ENCODE peak calls at places on chromosome 1, in six cellular contexts. One of them, this sample, is unnamed.

GRCh38 chr1:100100202-100100601 is 32.5 kb downstream of the SASS6 start:
- DNase-seq in GM13977: no peak
- DNase-seq in heart right ventricle: no peak
- DNase-seq in uterus: no peak
- DNase-seq in epithelial cell of esophagus: no peak
- DNase-seq in suprapubic skin: no peak
- DNase-seq in this sample: no peak

GRCh38 chr1:32336963-32337675 is 1.1 kb upstream of the MARCKSL1 start:
- DNase-seq in epithelial cell of esophagus: peak; percentile 46
- DNase-seq in heart right ventricle: peak; percentile 52
- DNase-seq in suprapubic skin: no peak
- DNase-seq in uterus: peak; percentile 30
- DNase-seq in GM13977: peak; percentile 78
- DNase-seq in this sample: no peak

GRCh38 chr1:202725541-202725940 is 15.3 kb upstream of the SYT2 start:
- DNase-seq in heart right ventricle: no peak
- DNase-seq in GM13977: no peak
- DNase-seq in suprapubic skin: no peak
- DNase-seq in epithelial cell of esophagus: no peak
- DNase-seq in uterus: no peak
- DNase-seq in this sample: no peak

GRCh38 chr1:178126790-178127189 is 32.9 kb downstream of the RASAL2 start:
- DNase-seq in epithelial cell of esophagus: peak; percentile 96
- DNase-seq in GM13977: no peak
- DNase-seq in heart right ventricle: no peak
- DNase-seq in uterus: no peak
- DNase-seq in suprapubic skin: no peak
- DNase-seq in this sample: no peak

GRCh38 chr1:228920791-228921190 is 185.5 kb downstream of the RHOU start:
- DNase-seq in uterus: no peak
- DNase-seq in heart right ventricle: no peak
- DNase-seq in suprapubic skin: no peak
- DNase-seq in epithelial cell of esophagus: no peak
- DNase-seq in GM13977: no peak
- DNase-seq in this sample: no peak

GRCh38 chr1:212459656-212460055 is 26.9 kb downstream of the NENF start:
- DNase-seq in suprapubic skin: no peak
- DNase-seq in GM13977: no peak
- DNase-seq in heart right ventricle: no peak
- DNase-seq in epithelial cell of esophagus: no peak
- DNase-seq in uterus: no peak
- DNase-seq in this sample: no peak

GRCh38 chr1:6770727-6771567 is 14.3 kb upstream of the CAMTA1 start:
- DNase-seq in epithelial cell of esophagus: peak; percentile 76
- DNase-seq in uterus: peak; percentile 24
- DNase-seq in GM13977: no peak
- DNase-seq in suprapubic skin: no peak
- DNase-seq in heart right ventricle: no peak
- DNase-seq in this sample: no peak

GRCh38 chr1:107493111-107493716 is 352.4 kb downstream of the NTNG1 start:
- DNase-seq in GM13977: no peak
- DNase-seq in epithelial cell of esophagus: no peak
- DNase-seq in heart right ventricle: no peak
- DNase-seq in uterus: no peak
- DNase-seq in suprapubic skin: no peak
- DNase-seq in this sample: no peak

GRCh38 chr1:167297222-167298214 is 76.8 kb downstream of the POU2F1 start:
- DNase-seq in uterus: no peak
- DNase-seq in heart right ventricle: no peak
- DNase-seq in suprapubic skin: no peak
- DNase-seq in epithelial cell of esophagus: peak; percentile 36
- DNase-seq in GM13977: no peak
- DNase-seq in this sample: no peak

GRCh38 chr1:198387587-198387986 is 152.9 kb downstream of the ATP6V1G3 start:
- DNase-seq in heart right ventricle: no peak
- DNase-seq in suprapubic skin: no peak
- DNase-seq in epithelial cell of esophagus: no peak
- DNase-seq in uterus: no peak
- DNase-seq in GM13977: no peak
- DNase-seq in this sample: no peak

GRCh38 chr1:2530501-2531361 is 668 bp upstream of the HES5 start:
- DNase-seq in suprapubic skin: no peak
- DNase-seq in epithelial cell of esophagus: peak; percentile 62
- DNase-seq in heart right ventricle: no peak
- DNase-seq in uterus: no peak
- DNase-seq in GM13977: no peak
- DNase-seq in this sample: no peak

GRCh38 chr1:5938068-5938740 is 54.0 kb downstream of the NPHP4 start:
- DNase-seq in epithelial cell of esophagus: no peak
- DNase-seq in heart right ventricle: no peak
- DNase-seq in uterus: no peak
- DNase-seq in GM13977: no peak
- DNase-seq in suprapubic skin: peak; percentile 76
- DNase-seq in this sample: peak; percentile 51

GRCh38 chr1:17359808-17360207 is 12.2 kb upstream of the PADI6 start:
- DNase-seq in epithelial cell of esophagus: no peak
- DNase-seq in uterus: no peak
- DNase-seq in heart right ventricle: no peak
- DNase-seq in GM13977: no peak
- DNase-seq in suprapubic skin: no peak
- DNase-seq in this sample: no peak

GRCh38 chr1:37662031-37662755 is 27.5 kb upstream of the RSPO1 start:
- DNase-seq in epithelial cell of esophagus: no peak
- DNase-seq in suprapubic skin: no peak
- DNase-seq in uterus: no peak
- DNase-seq in heart right ventricle: no peak
- DNase-seq in GM13977: no peak
- DNase-seq in this sample: no peak

GRCh38 chr1:975896-976683 is 5.8 kb downstream of the PERM1 start:
- DNase-seq in suprapubic skin: no peak
- DNase-seq in uterus: peak; percentile 70
- DNase-seq in GM13977: peak; percentile 93
- DNase-seq in epithelial cell of esophagus: peak; percentile 76
- DNase-seq in heart right ventricle: peak; percentile 61
- DNase-seq in this sample: no peak

GRCh38 chr1:93500275-93500674 is 52.4 kb downstream of the FNBP1L start:
- DNase-seq in heart right ventricle: no peak
- DNase-seq in suprapubic skin: no peak
- DNase-seq in GM13977: no peak
- DNase-seq in epithelial cell of esophagus: no peak
- DNase-seq in uterus: no peak
- DNase-seq in this sample: no peak

GRCh38 chr1:183281553-183282091 is 95.6 kb downstream of the LAMC2 start:
- DNase-seq in uterus: peak; percentile 93
- DNase-seq in GM13977: peak; percentile 76
- DNase-seq in heart right ventricle: peak; percentile 89
- DNase-seq in suprapubic skin: peak; percentile 95
- DNase-seq in epithelial cell of esophagus: peak; percentile 93
- DNase-seq in this sample: peak; percentile 92

GRCh38 chr1:53511933-53512806 is 53.0 kb downstream of the DMRTB1 start:
- DNase-seq in suprapubic skin: no peak
- DNase-seq in epithelial cell of esophagus: peak; percentile 48
- DNase-seq in GM13977: no peak
- DNase-seq in uterus: no peak
- DNase-seq in heart right ventricle: peak; percentile 34
- DNase-seq in this sample: no peak

GRCh38 chr1:237901284-237901870 is 10.7 kb upstream of the ZP4 start:
- DNase-seq in suprapubic skin: no peak
- DNase-seq in uterus: no peak
- DNase-seq in GM13977: peak; percentile 27
- DNase-seq in epithelial cell of esophagus: peak; percentile 62
- DNase-seq in heart right ventricle: no peak
- DNase-seq in this sample: no peak

GRCh38 chr1:155003227-155003765 is 694 bp downstream of the ZBTB7B start:
- DNase-seq in epithelial cell of esophagus: peak; percentile 48
- DNase-seq in GM13977: no peak
- DNase-seq in suprapubic skin: no peak
- DNase-seq in uterus: peak; percentile 66
- DNase-seq in heart right ventricle: no peak
- DNase-seq in this sample: no peak

GRCh38 chr1:96698332-96698983 is 23.1 kb upstream of the PTBP2 start:
- DNase-seq in uterus: no peak
- DNase-seq in GM13977: no peak
- DNase-seq in suprapubic skin: no peak
- DNase-seq in epithelial cell of esophagus: no peak
- DNase-seq in heart right ventricle: no peak
- DNase-seq in this sample: no peak

GRCh38 chr1:17551755-17552234 is 12.3 kb downstream of the ARHGEF10L start:
- DNase-seq in heart right ventricle: no peak
- DNase-seq in uterus: no peak
- DNase-seq in suprapubic skin: no peak
- DNase-seq in GM13977: no peak
- DNase-seq in epithelial cell of esophagus: peak; percentile 38
- DNase-seq in this sample: no peak

DNA sequence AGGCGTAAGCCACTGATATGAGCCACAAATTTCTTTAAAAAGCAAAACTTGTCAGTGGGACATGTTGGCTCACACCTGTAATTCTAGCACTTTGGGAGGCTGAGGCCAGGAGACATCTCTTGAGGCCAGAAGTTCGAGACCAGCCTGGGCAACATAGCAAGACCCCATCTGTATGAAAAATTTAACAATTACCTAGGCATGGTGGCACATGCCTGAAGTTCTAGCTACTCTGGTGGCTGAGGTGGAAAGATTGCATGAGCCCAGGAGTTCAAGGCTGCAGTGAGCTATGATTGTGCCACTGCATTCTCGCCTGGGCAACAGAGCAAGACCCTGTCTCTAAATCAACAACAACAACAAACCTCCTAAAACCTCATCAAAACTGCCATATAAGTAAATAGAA is 147.6 kb upstream of the BARHL2 start:
- DNase-seq in epithelial cell of esophagus: no peak
- DNase-seq in suprapubic skin: no peak
- DNase-seq in uterus: no peak
- DNase-seq in heart right ventricle: no peak
- DNase-seq in GM13977: no peak
- DNase-seq in this sample: no peak
- TF ChIP-seq CTCF in epithelial cell of esophagus: no peak
- TF ChIP-seq CTCF in suprapubic skin: no peak
- TF ChIP-seq CTCF in uterus: no peak
- TF ChIP-seq CTCF in heart right ventricle: no peak
- TF ChIP-seq CTCF in GM13977: no peak
- TF ChIP-seq CTCF in this sample: no peak

DNA sequence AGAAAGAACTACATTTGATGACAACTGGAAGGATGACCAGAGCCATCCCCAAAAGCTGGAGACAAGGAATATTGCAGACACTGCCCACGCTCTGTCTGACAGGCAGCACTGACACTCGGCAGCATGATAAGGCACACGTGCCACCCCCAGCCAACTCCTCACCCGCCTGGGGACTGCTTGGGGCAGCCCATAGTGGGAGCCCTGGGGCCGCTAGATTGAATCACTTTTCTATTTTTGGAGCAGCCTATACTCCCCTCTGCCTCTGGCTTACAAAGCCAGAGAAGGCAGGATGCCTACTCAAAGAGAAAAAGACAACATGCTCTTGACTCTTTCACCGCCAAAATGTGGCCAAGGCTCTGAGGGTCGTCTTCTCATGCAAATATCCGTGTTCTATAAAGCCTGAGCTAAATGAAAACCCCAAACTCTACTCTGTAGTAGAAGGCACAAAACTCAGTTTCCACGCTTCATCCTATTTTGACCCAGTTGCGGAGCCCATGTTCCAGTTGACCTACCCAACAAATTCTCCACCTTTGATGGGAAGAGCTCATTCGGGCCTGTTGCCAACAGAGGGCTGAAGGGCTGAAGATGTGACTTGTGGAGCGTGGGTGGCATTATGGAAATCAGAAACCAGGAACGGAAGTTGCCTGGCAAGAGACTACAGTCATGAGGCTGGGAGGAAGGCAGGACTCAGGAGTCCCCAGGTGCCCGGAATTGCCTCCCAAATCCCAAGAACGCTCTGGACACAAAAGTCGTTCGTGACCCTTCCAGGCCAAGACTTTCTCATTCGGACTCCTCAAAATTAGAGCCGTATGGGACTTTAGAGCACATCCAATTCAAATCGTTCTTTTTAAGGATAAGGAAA is 1.1 kb downstream of the SMG5 start:
- DNase-seq in epithelial cell of esophagus: peak; percentile 56
- DNase-seq in GM13977: peak; percentile 68
- DNase-seq in uterus: no peak
- DNase-seq in heart right ventricle: peak; percentile 65
- DNase-seq in suprapubic skin: no peak
- DNase-seq in this sample: no peak
- TF ChIP-seq CTCF in epithelial cell of esophagus: no peak
- TF ChIP-seq CTCF in GM13977: peak; percentile 16
- TF ChIP-seq CTCF in uterus: no peak
- TF ChIP-seq CTCF in heart right ventricle: no peak
- TF ChIP-seq CTCF in suprapubic skin: no peak
- TF ChIP-seq CTCF in this sample: no peak

DNA sequence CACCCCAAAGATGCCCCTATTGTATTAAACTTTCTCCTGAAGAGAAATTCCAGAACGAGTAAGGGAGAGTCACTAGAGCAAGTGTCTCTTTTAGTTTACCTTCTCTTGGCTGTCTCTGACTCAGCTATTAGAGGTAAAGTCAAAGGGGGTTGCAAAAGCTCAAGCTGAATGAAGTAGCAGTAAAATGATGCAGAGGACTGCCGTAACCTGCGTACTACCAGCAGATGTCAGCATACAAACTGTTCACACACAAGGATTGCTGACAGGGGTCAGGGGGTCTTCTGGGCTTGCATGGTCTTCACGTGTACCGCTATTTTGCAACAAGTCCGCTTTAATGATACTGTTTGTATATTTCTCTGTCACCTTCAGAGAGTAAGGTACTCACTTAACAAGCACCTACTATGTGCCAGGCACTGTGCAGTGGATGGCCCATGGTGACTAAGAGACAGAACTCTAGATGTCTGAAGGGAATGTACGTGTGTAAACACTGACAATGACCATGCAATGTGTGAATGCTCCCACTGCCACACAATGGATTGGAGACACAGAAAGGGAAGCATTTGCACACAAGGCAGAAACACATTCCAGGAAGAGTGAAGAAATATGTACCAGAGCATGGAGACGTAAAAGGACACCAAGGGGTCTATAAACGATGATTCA is 34.9 kb downstream of the CHML start:
- DNase-seq in GM13977: no peak
- DNase-seq in epithelial cell of esophagus: peak; percentile 71
- DNase-seq in suprapubic skin: no peak
- DNase-seq in heart right ventricle: no peak
- DNase-seq in uterus: no peak
- DNase-seq in this sample: no peak
- TF ChIP-seq CTCF in GM13977: peak; percentile 21
- TF ChIP-seq CTCF in epithelial cell of esophagus: peak; percentile 39
- TF ChIP-seq CTCF in suprapubic skin: no peak
- TF ChIP-seq CTCF in heart right ventricle: no peak
- TF ChIP-seq CTCF in uterus: no peak
- TF ChIP-seq CTCF in this sample: peak; percentile 62

DNA sequence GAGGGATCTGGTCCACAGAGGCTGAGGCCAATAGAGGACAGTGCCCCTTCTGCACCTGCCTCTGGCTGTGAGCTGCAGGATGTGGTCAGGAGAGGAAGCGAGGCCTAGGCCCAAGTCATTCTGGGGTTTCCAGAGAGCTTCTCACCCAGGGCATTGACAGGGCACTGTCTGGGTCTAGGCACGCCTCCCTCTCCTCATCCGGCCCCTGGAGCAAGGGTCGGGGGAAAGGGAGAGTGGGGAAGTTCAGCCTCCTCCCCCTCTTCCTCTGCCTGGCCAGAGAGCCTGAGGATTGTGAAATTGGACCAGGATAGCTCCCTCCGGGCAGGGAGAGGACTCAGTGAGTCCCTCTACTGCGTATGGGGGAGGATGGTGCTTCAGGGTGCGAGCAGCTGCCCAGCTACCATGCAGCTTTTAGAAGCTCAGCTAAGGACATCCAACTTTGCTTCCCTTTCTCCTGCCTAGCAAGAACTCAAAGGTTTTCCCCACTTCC is 6.3 kb upstream of the INAVA start:
- DNase-seq in heart right ventricle: no peak
- DNase-seq in suprapubic skin: no peak
- DNase-seq in epithelial cell of esophagus: peak; percentile 36
- DNase-seq in uterus: no peak
- DNase-seq in GM13977: peak; percentile 86
- DNase-seq in this sample: no peak
- TF ChIP-seq CTCF in heart right ventricle: no peak
- TF ChIP-seq CTCF in suprapubic skin: no peak
- TF ChIP-seq CTCF in epithelial cell of esophagus: no peak
- TF ChIP-seq CTCF in uterus: no peak
- TF ChIP-seq CTCF in GM13977: no peak
- TF ChIP-seq CTCF in this sample: no peak

This sample was measured in type B pancreatic cell.